ENCODE peak calls at places on chromosomes 4 and X, in eight cellular contexts. B, O, S, E, Y, J, A and D are unnamed samples.

GRCh38 chr4:2084316-2084715 is 25.2 kb downstream of the NAT8L start:
- DNase-seq in B (no peak), O (peak), S (no peak), E (no peak), Y (no peak), J (no peak), A (no peak), D (no peak)

GRCh38 chr4:113141901-113142346 is 92.5 kb downstream of the ANK2 start:
- DNase-seq in B (no peak), O (no peak), S (no peak), E (peak), Y (no peak), J (no peak), A (no peak), D (no peak)

GRCh38 chr4:166165829-166166420 is 292.9 kb downstream of the TLL1 start:
- DNase-seq in B (peak), O (peak), S (no peak), E (peak), Y (peak), J (no peak), A (peak), D (no peak)

GRCh38 chr4:22434895-22435294 is 81.0 kb downstream of the ADGRA3 start:
- DNase-seq in B (peak), O (peak), S (peak), E (no peak), Y (no peak), J (peak), A (peak), D (no peak)

GRCh38 chr4:10746371-10747143 is 62.0 kb upstream of the CLNK start:
- DNase-seq in B (no peak), O (no peak), S (peak), E (no peak), Y (no peak), J (peak), A (no peak), D (no peak)

GRCh38 chrX:129247642-129248041 is 275.6 kb downstream of the SMARCA1 start:
- DNase-seq in B (no peak), O (no peak), S (no peak), E (no peak), Y (no peak), J (no peak), A (peak), D (no peak)

GRCh38 chr4:96983830-96984229 is 1143.9 kb downstream of the PDHA2 start:
- DNase-seq in B (no peak), O (no peak), S (no peak), E (no peak), Y (no peak), J (no peak), A (no peak), D (no peak)

GRCh38 chrX:118271770-118272169 is 74.1 kb upstream of the WDR44 start:
- DNase-seq in B (no peak), O (no peak), S (no peak), E (peak), Y (no peak), J (no peak), A (peak), D (no peak)

GRCh38 chr4:39469429-39470077 is 10.7 kb downstream of the LIAS start:
- DNase-seq in B (peak), O (peak), S (no peak), E (peak), Y (peak), J (no peak), A (peak), D (peak)

GRCh38 chr4:75834772-75835154 is 67.5 kb downstream of the PPEF2 start:
- DNase-seq in B (no peak), O (no peak), S (no peak), E (no peak), Y (no peak), J (no peak), A (no peak), D (no peak)

GRCh38 chrX:1093112-1093511 is 119.3 kb downstream of the CRLF2 start:
- DNase-seq in B (no peak), O (no peak), S (no peak), E (no peak), Y (peak), J (no peak), A (no peak), D (no peak)

GRCh38 chr4:110977554-110977953 is 354.7 kb upstream of the PITX2 start:
- DNase-seq in B (no peak), O (no peak), S (no peak), E (no peak), Y (no peak), J (no peak), A (no peak), D (no peak)
- H3K4me3 ChIP-seq in B (no peak), O (no peak), S (no peak), E (no peak), Y (no peak), J (no peak), A (no peak), D (no peak)

GRCh38 chr4:163251204-163251603 is 81.2 kb downstream of the NPY1R start:
- DNase-seq in B (no peak), O (no peak), S (no peak), E (no peak), Y (no peak), J (no peak), A (peak), D (no peak)

GRCh38 chr4:163256680-163257343 is 75.6 kb downstream of the NPY1R start:
- DNase-seq in B (no peak), O (no peak), S (no peak), E (no peak), Y (no peak), J (no peak), A (no peak), D (no peak)
- H3K27ac ChIP-seq in B (no peak), O (no peak), S (no peak), E (no peak), Y (no peak), J (no peak), A (no peak), D (no peak)

GRCh38 chr4:5887011-5887360 is 5.9 kb downstream of the CRMP1 start:
- DNase-seq in B (no peak), O (no peak), S (no peak), E (no peak), Y (no peak), J (no peak), A (no peak), D (no peak)
- H3K4me3 ChIP-seq in B (peak), O (peak), S (no peak), E (peak), Y (no peak), J (peak), A (peak), D (no peak)

GRCh38 chr4:7824218-7824617 is 115.4 kb downstream of the AFAP1 start:
- DNase-seq in B (no peak), O (no peak), S (no peak), E (no peak), Y (no peak), J (no peak), A (no peak), D (no peak)

GRCh38 chr4:7821245-7822165 is 118.2 kb downstream of the AFAP1 start:
- DNase-seq in B (no peak), O (no peak), S (no peak), E (no peak), Y (peak), J (peak), A (no peak), D (no peak)

GRCh38 chr4:7826176-7826908 is 113.3 kb downstream of the AFAP1 start:
- DNase-seq in B (no peak), O (no peak), S (no peak), E (no peak), Y (no peak), J (no peak), A (no peak), D (no peak)

GRCh38 chr4:7822858-7823257 is 116.8 kb downstream of the AFAP1 start:
- DNase-seq in B (no peak), O (no peak), S (no peak), E (no peak), Y (no peak), J (peak), A (no peak), D (peak)

DNA sequence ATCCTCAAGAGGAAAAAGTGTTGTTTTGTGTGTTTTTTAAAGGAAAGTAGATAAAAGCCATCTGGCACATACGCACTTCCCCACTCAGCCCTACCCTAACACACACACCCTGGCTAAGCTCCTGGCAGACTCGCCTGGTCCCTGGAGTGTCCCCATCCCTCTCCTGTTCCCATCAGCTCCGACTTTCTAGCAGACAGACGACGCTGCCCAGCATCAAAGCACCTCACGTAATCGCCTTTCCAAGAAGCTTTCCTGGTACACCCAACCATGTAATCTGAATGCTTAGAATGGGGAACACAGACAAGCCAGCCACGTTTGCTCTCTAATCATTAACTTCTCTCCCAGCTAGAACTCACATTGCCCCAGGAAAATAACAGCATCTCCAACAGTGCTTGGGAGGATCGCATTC is 116.2 kb downstream of the AFAP1 start:
- DNase-seq in B (no peak), O (peak), S (peak), E (no peak), Y (no peak), J (peak), A (no peak), D (peak)
- H3K27ac ChIP-seq in B (peak), O (peak), S (peak), E (no peak), Y (no peak), J (peak), A (no peak), D (peak)